ENCODE peak calls at places on chromosomes 12 and 14, in eight cellular contexts. One of them, this sample, is unnamed.

GRCh38 chr12:65269603-65270002 is 8.9 kb upstream of the MSRB3 start:
- DNase-seq in Peyer's patch: no peak
- DNase-seq in prostate gland: no peak
- DNase-seq in heart left ventricle: no peak
- DNase-seq in IMR-90: no peak
- DNase-seq in thyroid gland: no peak
- DNase-seq in H54: no peak
- DNase-seq in HepG2: no peak
- DNase-seq in this sample: no peak

GRCh38 chr14:100131181-100131580 is 28.3 kb downstream of the DEGS2 start:
- DNase-seq in Peyer's patch: no peak
- DNase-seq in prostate gland: no peak
- DNase-seq in heart left ventricle: no peak
- DNase-seq in IMR-90: no peak
- DNase-seq in thyroid gland: no peak
- DNase-seq in H54: no peak
- DNase-seq in HepG2: peak; percentile 62
- DNase-seq in this sample: peak; percentile 78

GRCh38 chr12:269216-269615 is 6.6 kb upstream of the SLC6A13 start:
- DNase-seq in Peyer's patch: no peak
- DNase-seq in prostate gland: peak; percentile 13
- DNase-seq in heart left ventricle: no peak
- DNase-seq in IMR-90: peak; percentile 46
- DNase-seq in thyroid gland: no peak
- DNase-seq in H54: no peak
- DNase-seq in HepG2: no peak
- DNase-seq in this sample: no peak

GRCh38 chr12:45637706-45638105 is 91.8 kb upstream of the ARID2 start:
- DNase-seq in Peyer's patch: no peak
- DNase-seq in prostate gland: no peak
- DNase-seq in heart left ventricle: no peak
- DNase-seq in IMR-90: peak; percentile 93
- DNase-seq in thyroid gland: no peak
- DNase-seq in H54: peak; percentile 7
- DNase-seq in HepG2: no peak
- DNase-seq in this sample: no peak

GRCh38 chr12:69555461-69555860 is 29.8 kb upstream of the CCT2 start:
- DNase-seq in Peyer's patch: no peak
- DNase-seq in prostate gland: no peak
- DNase-seq in heart left ventricle: no peak
- DNase-seq in IMR-90: peak; percentile 98
- DNase-seq in thyroid gland: no peak
- DNase-seq in H54: peak; percentile 63
- DNase-seq in HepG2: no peak
- DNase-seq in this sample: no peak

GRCh38 chr12:54166543-54167499 is 22.0 kb downstream of the SMUG1 start:
- DNase-seq in Peyer's patch: no peak
- DNase-seq in prostate gland: no peak
- DNase-seq in heart left ventricle: no peak
- DNase-seq in IMR-90: no peak
- DNase-seq in thyroid gland: no peak
- DNase-seq in H54: no peak
- DNase-seq in HepG2: no peak
- DNase-seq in this sample: no peak

GRCh38 chr12:26281320-26281719 is 85.9 kb downstream of the SSPN start:
- DNase-seq in Peyer's patch: no peak
- DNase-seq in prostate gland: no peak
- DNase-seq in heart left ventricle: no peak
- DNase-seq in IMR-90: no peak
- DNase-seq in thyroid gland: no peak
- DNase-seq in H54: no peak
- DNase-seq in HepG2: no peak
- DNase-seq in this sample: no peak

GRCh38 chr12:91931110-91931509 is 214.5 kb downstream of the BTG1 start:
- DNase-seq in Peyer's patch: no peak
- DNase-seq in prostate gland: peak; percentile 95
- DNase-seq in heart left ventricle: no peak
- DNase-seq in IMR-90: no peak
- DNase-seq in thyroid gland: peak; percentile 50
- DNase-seq in H54: no peak
- DNase-seq in HepG2: no peak
- DNase-seq in this sample: peak; percentile 81

GRCh38 chr12:52834727-52835001 is 553 bp upstream of the KRT79 start:
- DNase-seq in Peyer's patch: no peak
- DNase-seq in prostate gland: no peak
- DNase-seq in heart left ventricle: no peak
- DNase-seq in IMR-90: no peak
- DNase-seq in thyroid gland: no peak
- DNase-seq in H54: no peak
- DNase-seq in HepG2: no peak
- DNase-seq in this sample: no peak

GRCh38 chr12:93802293-93802692 is 125.1 kb downstream of the CRADD start:
- DNase-seq in Peyer's patch: no peak
- DNase-seq in prostate gland: no peak
- DNase-seq in heart left ventricle: no peak
- DNase-seq in IMR-90: no peak
- DNase-seq in thyroid gland: no peak
- DNase-seq in H54: no peak
- DNase-seq in HepG2: no peak
- DNase-seq in this sample: no peak

GRCh38 chr12:12813120-12814101 is at the start of gene DDX47:
- DNase-seq in Peyer's patch: peak; percentile 99
- DNase-seq in prostate gland: peak; percentile 94
- DNase-seq in heart left ventricle: peak; percentile 96
- DNase-seq in IMR-90: peak; percentile 88
- DNase-seq in thyroid gland: peak; percentile 97
- DNase-seq in H54: peak; percentile 54
- DNase-seq in HepG2: peak; percentile 85
- DNase-seq in this sample: peak; percentile 98

GRCh38 chr14:32259368-32260013 is 56.4 kb upstream of the RNU6-8 start:
- DNase-seq in Peyer's patch: peak; percentile 57
- DNase-seq in prostate gland: no peak
- DNase-seq in heart left ventricle: no peak
- DNase-seq in IMR-90: peak; percentile 63
- DNase-seq in thyroid gland: no peak
- DNase-seq in H54: peak; percentile 10
- DNase-seq in HepG2: peak; percentile 77
- DNase-seq in this sample: no peak

GRCh38 chr14:105005929-105006830 is 14.7 kb downstream of the CDCA4 start:
- DNase-seq in Peyer's patch: no peak
- DNase-seq in prostate gland: no peak
- DNase-seq in heart left ventricle: no peak
- DNase-seq in IMR-90: no peak
- DNase-seq in thyroid gland: no peak
- DNase-seq in H54: no peak
- DNase-seq in HepG2: no peak
- DNase-seq in this sample: no peak
- TF ChIP-seq POLR2A in Peyer's patch: no peak
- TF ChIP-seq POLR2A in prostate gland: no peak
- TF ChIP-seq POLR2A in heart left ventricle: no peak
- TF ChIP-seq POLR2A in IMR-90: no peak
- TF ChIP-seq POLR2A in thyroid gland: no peak
- TF ChIP-seq POLR2A in H54: no peak
- TF ChIP-seq POLR2A in HepG2: no peak
- TF ChIP-seq POLR2A in this sample: no peak

GRCh38 chr12:7498832-7499231 is 4.7 kb downstream of the CD163 start:
- DNase-seq in Peyer's patch: no peak
- DNase-seq in prostate gland: no peak
- DNase-seq in heart left ventricle: no peak
- DNase-seq in IMR-90: peak; percentile 62
- DNase-seq in thyroid gland: no peak
- DNase-seq in H54: peak; percentile 3
- DNase-seq in HepG2: no peak
- DNase-seq in this sample: no peak
- TF ChIP-seq POLR2A in Peyer's patch: no peak
- TF ChIP-seq POLR2A in prostate gland: no peak
- TF ChIP-seq POLR2A in heart left ventricle: no peak
- TF ChIP-seq POLR2A in IMR-90: no peak
- TF ChIP-seq POLR2A in thyroid gland: peak; percentile 9
- TF ChIP-seq POLR2A in H54: no peak
- TF ChIP-seq POLR2A in HepG2: no peak
- TF ChIP-seq POLR2A in this sample: no peak

DNA sequence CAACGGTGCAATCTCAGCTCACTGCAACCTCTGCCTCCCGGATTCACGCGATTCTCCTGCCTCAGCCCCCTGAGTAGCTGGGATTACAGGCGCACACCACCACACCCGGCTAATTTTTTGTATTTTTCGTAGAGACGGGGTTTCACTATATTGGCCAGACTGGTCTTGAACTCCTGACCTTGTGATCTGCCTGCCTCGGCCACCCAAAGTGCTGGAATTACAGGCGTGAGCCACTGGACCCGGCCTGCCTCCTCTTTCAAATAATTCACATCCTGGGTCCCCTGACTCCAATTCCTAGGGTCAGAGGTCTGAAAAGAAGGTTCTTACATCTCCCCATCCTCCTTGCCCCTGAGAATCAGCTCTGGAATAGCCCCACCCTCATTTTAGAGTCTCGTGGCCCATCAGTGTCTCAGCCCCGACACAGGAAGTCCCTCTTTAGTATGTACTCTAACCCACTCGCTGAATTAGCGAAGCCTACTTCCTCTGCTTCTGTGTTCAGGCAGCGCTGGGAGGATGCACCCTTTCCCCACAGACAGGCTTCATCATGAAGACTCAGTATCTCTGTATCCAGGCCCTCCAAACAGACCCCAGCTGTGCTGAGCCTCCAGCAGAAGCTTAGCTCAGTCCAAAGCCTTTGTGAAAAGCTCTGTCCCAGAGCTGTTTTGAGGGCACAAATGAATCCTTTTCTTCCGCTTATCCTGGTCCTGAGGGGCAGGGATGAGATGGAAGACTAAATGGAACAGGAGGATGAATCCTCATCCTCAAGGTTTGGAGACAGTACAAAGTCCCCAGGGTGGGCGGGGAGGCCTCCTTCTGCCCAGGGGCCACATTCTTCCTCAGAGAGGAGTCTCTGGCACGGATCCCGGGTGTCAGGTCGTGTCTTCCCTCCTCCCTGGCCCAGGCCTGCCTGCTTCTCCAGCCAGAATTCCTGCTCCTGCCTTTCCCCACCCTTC is 3.5 kb downstream of the LPAR5 start:
- DNase-seq in Peyer's patch: peak; percentile 89
- DNase-seq in prostate gland: no peak
- DNase-seq in heart left ventricle: no peak
- DNase-seq in IMR-90: no peak
- DNase-seq in thyroid gland: peak; percentile 43
- DNase-seq in H54: no peak
- DNase-seq in HepG2: no peak
- DNase-seq in this sample: no peak
- TF ChIP-seq POLR2A in Peyer's patch: no peak
- TF ChIP-seq POLR2A in prostate gland: no peak
- TF ChIP-seq POLR2A in heart left ventricle: no peak
- TF ChIP-seq POLR2A in IMR-90: no peak
- TF ChIP-seq POLR2A in thyroid gland: no peak
- TF ChIP-seq POLR2A in H54: no peak
- TF ChIP-seq POLR2A in HepG2: no peak
- TF ChIP-seq POLR2A in this sample: no peak

DNA sequence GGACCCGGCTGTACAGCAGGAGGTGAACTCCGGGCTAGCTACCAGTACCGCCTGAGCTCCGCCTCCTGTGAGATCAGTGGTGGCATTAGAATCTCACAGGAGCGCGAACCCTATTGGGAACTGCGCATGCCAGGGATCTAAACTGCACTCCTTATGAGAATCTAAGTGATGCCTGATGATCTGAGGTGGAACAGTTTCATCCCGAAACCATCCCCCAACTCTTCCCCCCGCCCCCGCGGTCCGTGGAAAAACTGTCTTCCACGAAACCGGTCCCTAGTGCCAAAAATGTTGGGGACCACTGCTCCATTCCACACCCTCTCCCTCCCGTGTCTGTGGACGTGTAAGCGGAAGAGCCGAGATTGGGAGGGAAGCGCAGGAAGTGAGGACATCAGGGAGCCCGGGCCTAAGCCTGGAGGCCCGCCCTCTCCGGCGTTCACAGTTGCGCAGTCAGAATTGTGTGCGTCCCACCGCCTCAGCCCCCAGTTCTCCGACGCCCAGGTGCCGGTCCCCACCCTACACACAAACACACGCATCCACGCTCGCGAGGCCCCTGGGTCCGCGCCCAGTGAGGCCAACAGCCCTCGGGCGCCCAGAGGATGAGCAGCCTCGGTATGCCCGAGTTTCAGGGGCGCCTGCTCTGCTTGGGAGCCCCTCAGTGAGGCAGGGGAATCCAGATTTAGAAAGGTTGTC is 1.8 kb upstream of the RNASE4 start:
- DNase-seq in Peyer's patch: peak; percentile 94
- DNase-seq in prostate gland: peak; percentile 90
- DNase-seq in heart left ventricle: peak; percentile 89
- DNase-seq in IMR-90: peak; percentile 92
- DNase-seq in thyroid gland: peak; percentile 93
- DNase-seq in H54: no peak
- DNase-seq in HepG2: peak; percentile 94
- DNase-seq in this sample: peak; percentile 84
- TF ChIP-seq POLR2A in Peyer's patch: peak; percentile 66
- TF ChIP-seq POLR2A in prostate gland: peak; percentile 91
- TF ChIP-seq POLR2A in heart left ventricle: peak; percentile 8
- TF ChIP-seq POLR2A in IMR-90: peak; percentile 92
- TF ChIP-seq POLR2A in thyroid gland: peak; percentile 97
- TF ChIP-seq POLR2A in H54: peak; percentile 77
- TF ChIP-seq POLR2A in HepG2: peak; percentile 84
- TF ChIP-seq POLR2A in this sample: no peak

DNA sequence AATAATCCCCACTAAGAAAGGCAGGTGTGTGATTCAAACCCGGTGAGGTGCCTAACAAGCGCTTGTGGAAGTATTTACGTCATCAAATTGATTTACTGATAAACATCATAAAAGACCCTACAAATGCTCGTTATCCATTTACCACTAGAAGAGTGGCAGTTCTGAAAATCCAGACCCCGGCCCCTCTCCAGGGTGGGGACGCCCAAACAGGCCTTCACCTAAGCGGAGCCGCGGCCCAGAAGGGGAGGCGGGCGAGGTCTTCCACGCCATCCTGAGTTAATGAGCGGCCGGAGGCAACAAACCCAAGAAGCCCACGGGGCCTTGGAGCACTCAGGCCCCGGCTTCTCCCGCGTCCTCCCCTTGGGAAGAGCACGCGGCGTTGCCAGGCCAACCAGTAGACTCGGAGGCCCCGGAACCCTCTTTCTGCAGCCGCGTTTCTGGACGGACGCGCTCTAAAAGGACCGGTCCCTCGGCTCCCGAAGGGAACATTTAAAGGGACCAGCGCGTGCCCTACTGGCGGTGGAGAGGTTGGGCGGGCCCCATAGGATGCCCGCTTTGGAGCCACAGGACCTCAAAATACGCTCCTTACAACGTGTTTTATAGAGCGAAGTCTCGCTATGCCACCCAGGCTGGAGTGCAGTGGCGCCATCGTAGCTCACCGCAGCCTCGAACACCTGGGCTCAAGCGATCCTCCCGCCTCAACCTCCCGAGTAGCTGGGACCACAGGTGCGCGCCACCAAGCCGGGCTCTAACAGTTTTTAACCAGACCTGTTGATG is 3.5 kb downstream of the PTPN21 start:
- DNase-seq in Peyer's patch: peak; percentile 80
- DNase-seq in prostate gland: peak; percentile 75
- DNase-seq in heart left ventricle: peak; percentile 82
- DNase-seq in IMR-90: peak; percentile 82
- DNase-seq in thyroid gland: peak; percentile 82
- DNase-seq in H54: no peak
- DNase-seq in HepG2: no peak
- DNase-seq in this sample: peak; percentile 85
- TF ChIP-seq POLR2A in Peyer's patch: no peak
- TF ChIP-seq POLR2A in prostate gland: peak; percentile 44
- TF ChIP-seq POLR2A in heart left ventricle: no peak
- TF ChIP-seq POLR2A in IMR-90: no peak
- TF ChIP-seq POLR2A in thyroid gland: peak; percentile 47
- TF ChIP-seq POLR2A in H54: no peak
- TF ChIP-seq POLR2A in HepG2: no peak
- TF ChIP-seq POLR2A in this sample: no peak